ENCODE peak calls at places on chromosomes 16 and 17, in eight cellular contexts. A is ascending aorta, O is breast epithelium, R is neuronal stem cell, M is H7, C is IMR-90, F is astrocyte, W is adrenal gland. D is an unnamed sample.

GRCh38 chr17:77433385-77434135 is 292.8 kb downstream of the SEC14L1 start:
- DNase-seq in C (peak; percentile 82), M (no peak), A (no peak), F (peak; percentile 42), W (no peak), R (no peak), O (no peak), D (no peak)

GRCh38 chr16:64240586-64240985 is 881.3 kb downstream of the CDH11 start:
- DNase-seq in A (no peak), M (no peak), R (no peak), O (no peak), W (no peak), C (no peak), F (peak; percentile 9), D (no peak)

GRCh38 chr17:18143044-18143936 is 34.7 kb downstream of the MYO15A start:
- DNase-seq in F (no peak), R (peak; percentile 21), C (peak; percentile 16), M (peak; percentile 90), A (no peak), W (no peak), O (no peak), D (no peak)

GRCh38 chr16:85983606-85984005 is 84.6 kb downstream of the IRF8 start:
- DNase-seq in R (no peak), W (no peak), A (no peak), C (no peak), O (no peak), M (no peak), F (no peak), D (no peak)

GRCh38 chr17:66540131-66540781 is 237.8 kb downstream of the PRKCA start:
- DNase-seq in W (no peak), O (no peak), F (peak; percentile 92), M (peak; percentile 73), C (peak; percentile 91), A (no peak), R (peak; percentile 55), D (no peak)

GRCh38 chr17:37276475-37276874 is 99.3 kb upstream of the C17orf78 start:
- DNase-seq in C (peak; percentile 9), F (no peak), W (no peak), R (no peak), O (no peak), M (no peak), A (no peak), D (no peak)

GRCh38 chr17:62627219-62627903 is at the start of gene MRC2:
- DNase-seq in C (peak; percentile 82), A (no peak), M (peak; percentile 91), R (peak; percentile 56), F (peak; percentile 83), O (no peak), W (no peak), D (peak; percentile 19)

GRCh38 chr17:7138800-7139381 is 24.3 kb upstream of the ASGR2 start:
- DNase-seq in O (no peak), W (no peak), C (no peak), R (no peak), A (no peak), M (no peak), F (no peak), D (no peak)

GRCh38 chr17:34249497-34249877 is 5.6 kb upstream of the CCL2 start:
- DNase-seq in O (no peak), C (no peak), W (peak; percentile 42), M (no peak), A (no peak), R (no peak), F (no peak), D (no peak)

GRCh38 chr17:59754547-59754946 is 47.1 kb downstream of the VMP1 start:
- DNase-seq in W (no peak), M (no peak), F (peak; percentile 99), C (peak; percentile 98), A (no peak), R (no peak), O (no peak), D (no peak)

GRCh38 chr17:82241183-82241925 is 12.5 kb downstream of the SLC16A3 start:
- DNase-seq in A (peak; percentile 75), F (peak; percentile 52), W (peak; percentile 93), O (no peak), R (no peak), C (peak; percentile 36), M (peak; percentile 47), D (peak; percentile 94)

GRCh38 chr16:89481556-89481955 is 8.8 kb downstream of the ANKRD11 start:
- DNase-seq in F (no peak), R (no peak), O (no peak), W (no peak), A (no peak), M (no peak), C (no peak), D (no peak)

GRCh38 chr16:20931066-20931465 is 30.5 kb downstream of the LYRM1 start:
- DNase-seq in O (no peak), C (no peak), A (no peak), F (peak; percentile 41), W (no peak), R (no peak), M (no peak), D (no peak)

GRCh38 chr17:39867891-39868553 is at the start of gene ZPBP2:
- DNase-seq in O (no peak), F (no peak), M (peak; percentile 23), W (no peak), C (no peak), A (no peak), R (no peak), D (no peak)

GRCh38 chr17:48520631-48521045 is 10.2 kb downstream of the HOXB1 start:
- DNase-seq in C (peak; percentile 67), R (no peak), W (no peak), A (no peak), F (no peak), O (no peak), M (peak; percentile 59), D (no peak)

GRCh38 chr17:4305224-4305623 is 41.4 kb upstream of the ANKFY1 start:
- DNase-seq in M (no peak), C (peak; percentile 36), A (no peak), R (no peak), F (peak; percentile 12), O (no peak), W (no peak), D (no peak)

GRCh38 chr16:58814348-58814801 is 80.3 kb upstream of the GOT2 start:
- DNase-seq in R (peak; percentile 54), O (no peak), F (peak; percentile 20), M (peak; percentile 70), W (peak; percentile 21), C (peak; percentile 30), A (no peak), D (peak; percentile 43)

GRCh38 chr16:1311738-1312458 is 2.5 kb downstream of the UBE2I start:
- DNase-seq in C (peak; percentile 17), F (no peak), W (peak; percentile 70), M (peak; percentile 58), O (no peak), R (no peak), A (no peak), D (no peak)

GRCh38 chr16:1311212-1311737 is 1.8 kb downstream of the UBE2I start:
- DNase-seq in A (no peak), R (no peak), M (peak; percentile 82), C (no peak), O (no peak), W (no peak), F (no peak), D (peak; percentile 31)

GRCh38 chr16:1312903-1313302 is 3.5 kb downstream of the UBE2I start:
- DNase-seq in C (no peak), F (no peak), R (no peak), O (no peak), M (peak; percentile 45), A (no peak), W (no peak), D (no peak)

GRCh38 chr16:1313721-1314120 is 4.3 kb downstream of the UBE2I start:
- DNase-seq in W (no peak), C (no peak), M (peak; percentile 59), O (no peak), A (no peak), F (no peak), R (no peak), D (no peak)

DNA sequence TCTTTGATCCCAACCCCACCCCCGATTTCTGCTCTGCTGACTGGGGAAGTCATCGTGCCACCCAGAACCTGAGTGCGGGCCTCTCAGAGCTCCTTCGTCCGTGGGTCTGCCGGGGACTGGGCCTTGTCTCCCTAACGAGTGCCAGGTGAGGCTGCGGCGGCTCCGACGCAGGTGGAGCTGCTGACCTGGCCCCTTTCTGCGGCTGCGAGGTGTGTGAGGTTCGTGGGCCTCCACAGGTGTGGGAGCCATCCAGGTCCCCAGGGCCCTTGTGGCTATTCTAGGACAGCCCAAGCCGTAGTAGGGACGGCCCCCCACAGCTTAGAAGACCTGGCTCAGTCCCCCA is 3.0 kb downstream of the UBE2I start:
- DNase-seq in F (no peak), A (no peak), O (no peak), W (no peak), C (no peak), M (peak; percentile 53), R (no peak), D (no peak)
- H3K4me3 ChIP-seq in F (no peak overlapping the region), A (peak overlapping the region; percentile 83), O (peak overlapping the region; percentile 75), W (no peak overlapping the region), C (no peak overlapping the region), M (no peak overlapping the region), R (no peak overlapping the region), D (no peak overlapping the region)

GRCh38 chr16:279531-279930 is 860 bp upstream of the ARHGDIG start:
- DNase-seq in F (no peak), A (no peak), R (no peak), W (no peak), O (no peak), C (no peak), M (no peak), D (no peak)
- H3K27me3 ChIP-seq in F (peaks cover 7% of the 10 kb centered on the region), A (peaks cover 11% of the 10 kb centered on the region), R (peaks cover 68% of the 10 kb centered on the region), W (peaks cover 20% of the 10 kb centered on the region), O (peaks cover 41% of the 10 kb centered on the region), C (peaks cover 46% of the 10 kb centered on the region), M (peaks cover 49% of the 10 kb centered on the region), D (peaks cover 7% of the 10 kb centered on the region)

GRCh38 chr16:73046484-73047214 is 1.3 kb downstream of the ZFHX3 start:
- DNase-seq in M (no peak), W (no peak), F (no peak), A (no peak), C (no peak), O (no peak), R (no peak), D (peak; percentile 30)
- H3K4me3 ChIP-seq in M (no peak overlapping the region), W (no peak overlapping the region), F (peak overlapping the region; percentile 66), A (peak overlapping the region; percentile 88), C (no peak overlapping the region), O (peak overlapping the region; percentile 86), R (peak overlapping the region; percentile 52), D (no peak overlapping the region)

DNA sequence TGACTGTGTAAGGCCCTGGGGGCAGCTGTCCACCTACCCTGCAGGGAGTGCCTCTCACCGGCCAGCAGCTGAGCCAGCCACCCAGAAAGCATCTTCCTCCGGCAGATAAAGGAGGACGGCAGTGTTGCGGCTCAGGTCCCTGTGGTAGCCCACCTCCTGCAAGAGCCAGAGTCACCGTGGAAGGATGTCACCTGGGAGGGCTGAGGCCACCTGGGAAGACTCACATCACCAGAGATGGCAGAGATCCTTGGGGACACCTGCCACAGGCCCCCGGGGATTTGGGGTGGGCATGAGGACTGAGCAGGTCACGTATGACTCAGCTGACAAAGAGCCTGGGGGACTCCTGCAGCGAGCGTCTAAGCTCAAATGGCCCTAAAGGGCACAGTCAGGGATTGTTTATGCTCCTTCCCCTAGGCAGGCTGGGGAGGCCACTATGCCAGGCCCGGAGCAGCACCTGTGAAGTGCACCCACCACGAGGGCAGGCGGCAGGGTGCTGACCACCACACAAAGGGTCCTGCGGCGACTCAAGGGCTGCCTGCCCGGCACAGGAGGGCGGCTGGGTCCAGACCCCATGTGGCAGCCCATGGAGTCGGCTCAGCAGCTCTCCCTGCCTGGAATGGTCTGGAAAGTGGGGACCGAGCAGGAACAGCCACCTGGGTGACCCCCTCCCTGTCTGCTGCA is 44.1 kb downstream of the TNFRSF13B start:
- DNase-seq in F (no peak), M (peak; percentile 36), O (peak; percentile 47), A (no peak), R (no peak), W (no peak), C (no peak), D (no peak)
- H3K27me3 ChIP-seq in F (no peaks in the 10 kb centered on the region), M (no peaks in the 10 kb centered on the region), O (no peaks in the 10 kb centered on the region), A (no peaks in the 10 kb centered on the region), R (peaks cover 3% of the 10 kb centered on the region), W (no peaks in the 10 kb centered on the region), C (peaks cover 47% of the 10 kb centered on the region), D (no peaks in the 10 kb centered on the region)